ENCODE peak calls at places on chromosome 13, in seven cellular contexts. One of them, this sample, is unnamed.

GRCh38 chr13:25192489-25192888 is 20.4 kb upstream of the AMER2 start:
- DNase-seq in LHCN-M2: no peak
- DNase-seq in stimulated activated CD4-positive, alpha-beta T cell treated with anti-CD3 and anti-CD28 coated beads, Interleukin-1b, Interleukin-23, amount 100 ng/mL, for 24 hours: no peak
- DNase-seq in HCEC 1CT: no peak
- DNase-seq in NCI-H187: no peak
- DNase-seq in memory B cell: no peak
- DNase-seq in astrocyte of the spinal cord: no peak
- DNase-seq in this sample: no peak

GRCh38 chr13:42696191-42696590 is 85.2 kb upstream of the FAM216B start:
- DNase-seq in LHCN-M2: peak
- DNase-seq in stimulated activated CD4-positive, alpha-beta T cell treated with anti-CD3 and anti-CD28 coated beads, Interleukin-1b, Interleukin-23, amount 100 ng/mL, for 24 hours: no peak
- DNase-seq in HCEC 1CT: peak
- DNase-seq in NCI-H187: no peak
- DNase-seq in memory B cell: no peak
- DNase-seq in astrocyte of the spinal cord: peak
- DNase-seq in this sample: peak

GRCh38 chr13:41130356-41130755 is 2.2 kb downstream of the KBTBD6 start:
- DNase-seq in LHCN-M2: no peak
- DNase-seq in stimulated activated CD4-positive, alpha-beta T cell treated with anti-CD3 and anti-CD28 coated beads, Interleukin-1b, Interleukin-23, amount 100 ng/mL, for 24 hours: no peak
- DNase-seq in HCEC 1CT: peak
- DNase-seq in NCI-H187: no peak
- DNase-seq in memory B cell: no peak
- DNase-seq in astrocyte of the spinal cord: no peak
- DNase-seq in this sample: no peak

GRCh38 chr13:50844181-50844875 is 836 bp upstream of the DLEU7 start:
- DNase-seq in LHCN-M2: peak
- DNase-seq in stimulated activated CD4-positive, alpha-beta T cell treated with anti-CD3 and anti-CD28 coated beads, Interleukin-1b, Interleukin-23, amount 100 ng/mL, for 24 hours: no peak
- DNase-seq in HCEC 1CT: no peak
- DNase-seq in NCI-H187: no peak
- DNase-seq in memory B cell: no peak
- DNase-seq in astrocyte of the spinal cord: no peak
- DNase-seq in this sample: no peak

GRCh38 chr13:97537110-97537509 is 103.1 kb downstream of the RAP2A start:
- DNase-seq in LHCN-M2: no peak
- DNase-seq in stimulated activated CD4-positive, alpha-beta T cell treated with anti-CD3 and anti-CD28 coated beads, Interleukin-1b, Interleukin-23, amount 100 ng/mL, for 24 hours: no peak
- DNase-seq in HCEC 1CT: no peak
- DNase-seq in NCI-H187: no peak
- DNase-seq in memory B cell: no peak
- DNase-seq in astrocyte of the spinal cord: no peak
- DNase-seq in this sample: no peak

GRCh38 chr13:27770809-27771208 is 21.5 kb upstream of the GSX1 start:
- DNase-seq in LHCN-M2: peak
- DNase-seq in stimulated activated CD4-positive, alpha-beta T cell treated with anti-CD3 and anti-CD28 coated beads, Interleukin-1b, Interleukin-23, amount 100 ng/mL, for 24 hours: no peak
- DNase-seq in HCEC 1CT: peak
- DNase-seq in NCI-H187: peak
- DNase-seq in memory B cell: no peak
- DNase-seq in astrocyte of the spinal cord: no peak
- DNase-seq in this sample: peak

GRCh38 chr13:37640499-37640898 is 41.9 kb upstream of the POSTN start:
- DNase-seq in LHCN-M2: peak
- DNase-seq in stimulated activated CD4-positive, alpha-beta T cell treated with anti-CD3 and anti-CD28 coated beads, Interleukin-1b, Interleukin-23, amount 100 ng/mL, for 24 hours: no peak
- DNase-seq in HCEC 1CT: peak
- DNase-seq in NCI-H187: no peak
- DNase-seq in memory B cell: no peak
- DNase-seq in astrocyte of the spinal cord: peak
- DNase-seq in this sample: peak

GRCh38 chr13:79935121-79935520 is 405.8 kb downstream of the SPRY2 start:
- DNase-seq in LHCN-M2: peak
- DNase-seq in stimulated activated CD4-positive, alpha-beta T cell treated with anti-CD3 and anti-CD28 coated beads, Interleukin-1b, Interleukin-23, amount 100 ng/mL, for 24 hours: no peak
- DNase-seq in HCEC 1CT: no peak
- DNase-seq in NCI-H187: no peak
- DNase-seq in memory B cell: no peak
- DNase-seq in astrocyte of the spinal cord: peak
- DNase-seq in this sample: no peak

GRCh38 chr13:37602743-37603381 is 4.3 kb upstream of the POSTN start:
- DNase-seq in LHCN-M2: peak
- DNase-seq in stimulated activated CD4-positive, alpha-beta T cell treated with anti-CD3 and anti-CD28 coated beads, Interleukin-1b, Interleukin-23, amount 100 ng/mL, for 24 hours: no peak
- DNase-seq in HCEC 1CT: peak
- DNase-seq in NCI-H187: no peak
- DNase-seq in memory B cell: no peak
- DNase-seq in astrocyte of the spinal cord: peak
- DNase-seq in this sample: no peak

This sample was measured in HT1080.